ENCODE peak calls at places on chromosomes 7 and 10, in five cellular contexts. J, Q, X, N and H are unnamed samples.

GRCh38 chr7:37212526-37212925 is 236.1 kb downstream of the ELMO1 start:
- DNase-seq in J (no peak), N (peak; percentile 86), Q (peak; percentile 45), X (no peak), H (no peak)

GRCh38 chr10:33422779-33423520 is 88.5 kb upstream of the NRP1 start:
- DNase-seq in X (peak; percentile 52), Q (peak; percentile 45), N (peak; percentile 29), J (no peak), H (no peak)

GRCh38 chr10:18140149-18140956 is at the start of gene CACNB2:
- DNase-seq in Q (peak; percentile 60), N (peak; percentile 69), X (peak; percentile 15), J (no peak), H (no peak)

GRCh38 chr10:35204650-35205319 is 78.1 kb downstream of the CREM start:
- DNase-seq in N (peak; percentile 62), X (no peak), Q (no peak), J (no peak), H (no peak)

GRCh38 chr10:117374506-117375359 is 507 bp downstream of the PDZD8 start:
- DNase-seq in J (no peak), X (peak; percentile 44), N (peak; percentile 42), Q (peak; percentile 12), H (no peak)

GRCh38 chr7:960269-960871 is 5.9 kb upstream of the ADAP1 start:
- DNase-seq in N (no peak), Q (no peak), X (no peak), J (no peak), H (no peak)

GRCh38 chr7:12949060-12950045 is 261.9 kb downstream of the ARL4A start:
- DNase-seq in Q (no peak), J (no peak), N (peak; percentile 41), X (peak; percentile 66), H (no peak)

GRCh38 chr10:7410306-7410799 is 481 bp downstream of the SFMBT2 start:
- DNase-seq in X (no peak), Q (peak; percentile 9), J (no peak), N (peak; percentile 22), H (no peak)

GRCh38 chr10:127619550-127619949 is 70.4 kb downstream of the NPS start:
- DNase-seq in J (no peak), N (no peak), X (no peak), Q (no peak), H (no peak)

GRCh38 chr7:66921918-66922486 is 977 bp downstream of the TMEM248 start:
- DNase-seq in Q (no peak), N (no peak), X (no peak), J (no peak), H (no peak)

GRCh38 chr7:149753370-149754233 is 19.8 kb downstream of the ZNF467 start:
- DNase-seq in J (no peak), N (peak; percentile 34), X (peak; percentile 20), Q (peak; percentile 51), H (no peak)

GRCh38 chr10:34824870-34825269 is 9.8 kb upstream of the PARD3 start:
- DNase-seq in Q (no peak), X (no peak), J (no peak), N (no peak), H (no peak)

GRCh38 chr7:20754001-20754400 is 32.7 kb downstream of the SP8 start:
- DNase-seq in J (no peak), X (no peak), N (no peak), Q (no peak), H (no peak)

GRCh38 chr7:140679186-140679585 is 6.4 kb downstream of the ADCK2 start:
- DNase-seq in J (no peak), Q (no peak), N (no peak), X (no peak), H (no peak)

GRCh38 chr10:132596742-132597279 is 59.2 kb downstream of the INPP5A start:
- DNase-seq in N (no peak), Q (no peak), J (no peak), X (no peak), H (no peak)

GRCh38 chr7:50821457-50821977 is 38.8 kb upstream of the GRB10 start:
- DNase-seq in Q (peak; percentile 41), J (no peak), N (no peak), X (no peak), H (peak; percentile 25)

GRCh38 chr7:22291979-22292378 is 65.0 kb downstream of the RAPGEF5 start:
- DNase-seq in X (no peak), N (no peak), J (no peak), Q (no peak), H (no peak)

GRCh38 chr7:13181221-13181620 is 493.8 kb downstream of the ARL4A start:
- DNase-seq in N (peak; percentile 39), X (no peak), Q (peak; percentile 6), J (no peak), H (no peak)

GRCh38 chr7:68547794-68548193 is 1050.5 kb upstream of the AUTS2 start:
- DNase-seq in Q (no peak), N (no peak), J (no peak), X (no peak), H (no peak)

GRCh38 chr7:157634401-157635147 is 297.8 kb downstream of the DNAJB6 start:
- DNase-seq in Q (no peak), N (no peak), J (no peak), X (no peak), H (no peak)

GRCh38 chr7:145464287-145464686 is 628.4 kb upstream of the TPK1 start:
- DNase-seq in Q (no peak), J (no peak), X (no peak), N (no peak), H (no peak)

GRCh38 chr10:12728569-12728968 is 272.9 kb downstream of the CCDC3 start:
- DNase-seq in J (no peak), N (no peak), Q (peak; percentile 15), X (no peak), H (no peak)

GRCh38 chr7:108420482-108420908 is 35.7 kb downstream of the NRCAM start:
- DNase-seq in N (no peak), J (no peak), X (peak; percentile 16), Q (peak; percentile 49), H (no peak)

GRCh38 chr10:59362991-59363390 is 642 bp upstream of the FAM13C start:
- DNase-seq in N (peak; percentile 63), Q (peak; percentile 64), J (no peak), X (peak; percentile 57), H (no peak)

GRCh38 chr7:127387974-127388373 is 4.5 kb downstream of the ZNF800 start:
- DNase-seq in Q (no peak), X (no peak), J (no peak), N (no peak), H (no peak)

GRCh38 chr7:50393547-50394252 is 56.5 kb downstream of the FIGNL1 start:
- DNase-seq in N (no peak), X (no peak), J (no peak), Q (no peak), H (no peak)

GRCh38 chr7:26855421-26855820 is 9.0 kb downstream of the SKAP2 start:
- DNase-seq in Q (no peak), J (no peak), X (peak; percentile 55), N (peak; percentile 29), H (no peak)
- H3K4me3 ChIP-seq in Q (no peak overlapping the region), J (no peak overlapping the region), X (no peak overlapping the region), N (no peak overlapping the region), H (no peak overlapping the region)

DNA sequence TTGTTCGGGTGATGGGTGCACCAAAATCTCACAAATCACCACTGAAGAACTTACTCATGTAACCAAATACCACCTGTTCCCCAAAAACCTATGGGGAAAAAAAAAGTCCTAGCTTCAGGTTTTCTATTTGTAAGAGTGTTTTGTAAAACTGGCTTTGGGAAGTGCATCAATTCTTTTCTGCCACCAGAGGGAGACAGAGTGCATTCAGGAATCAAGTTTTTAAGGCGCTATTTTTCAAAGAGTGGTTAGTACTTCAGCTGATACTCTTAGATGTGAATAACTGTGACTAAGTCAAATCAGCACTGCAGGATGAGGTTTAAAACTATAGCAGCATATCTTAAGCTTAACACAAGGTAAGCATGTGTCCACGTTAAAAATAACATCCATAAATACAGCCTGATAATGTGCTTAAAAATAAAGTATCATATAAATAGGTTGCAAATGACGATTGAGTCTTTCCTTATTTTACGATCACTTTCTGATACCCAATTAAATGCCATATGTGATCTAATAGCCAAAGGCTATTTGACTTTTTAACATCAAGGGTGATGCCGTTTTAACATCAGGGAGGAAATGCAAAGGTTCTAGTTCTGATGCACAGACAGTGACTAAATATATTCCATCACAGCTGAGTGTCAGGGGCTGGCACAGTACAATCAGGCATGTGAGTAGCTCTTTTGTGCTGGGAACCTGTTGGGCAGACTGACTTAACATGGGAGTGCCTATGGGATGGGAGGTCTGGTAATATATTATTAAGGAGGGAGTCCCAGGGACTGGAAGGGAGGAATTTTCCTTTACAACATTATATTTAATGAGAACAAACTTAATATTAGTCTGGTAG is 10.6 kb upstream of the LYZL2 start:
- DNase-seq in J (no peak), Q (peak; percentile 80), N (peak; percentile 82), X (peak; percentile 72), H (peak; percentile 62)
- TF ChIP-seq CTCF in J (peak; percentile 71), Q (peak; percentile 87), N (peak; percentile 80), X (peak; percentile 85), H (peak; percentile 78)

GRCh38 chr7:135189221-135189662 is 18.7 kb upstream of the CYREN start:
- DNase-seq in N (no peak), J (no peak), X (no peak), Q (no peak), H (no peak)

GRCh38 chr7:135188298-135188984 is 17.9 kb upstream of the CYREN start:
- DNase-seq in X (no peak), Q (no peak), N (peak; percentile 24), J (no peak), H (no peak)

GRCh38 chr7:135185471-135186260 is 15.2 kb upstream of the CYREN start:
- DNase-seq in X (no peak), J (no peak), N (no peak), Q (no peak), H (no peak)

GRCh38 chr7:135186261-135186540 is 15.7 kb upstream of the CYREN start:
- DNase-seq in X (no peak), N (no peak), Q (no peak), J (no peak), H (no peak)

DNA sequence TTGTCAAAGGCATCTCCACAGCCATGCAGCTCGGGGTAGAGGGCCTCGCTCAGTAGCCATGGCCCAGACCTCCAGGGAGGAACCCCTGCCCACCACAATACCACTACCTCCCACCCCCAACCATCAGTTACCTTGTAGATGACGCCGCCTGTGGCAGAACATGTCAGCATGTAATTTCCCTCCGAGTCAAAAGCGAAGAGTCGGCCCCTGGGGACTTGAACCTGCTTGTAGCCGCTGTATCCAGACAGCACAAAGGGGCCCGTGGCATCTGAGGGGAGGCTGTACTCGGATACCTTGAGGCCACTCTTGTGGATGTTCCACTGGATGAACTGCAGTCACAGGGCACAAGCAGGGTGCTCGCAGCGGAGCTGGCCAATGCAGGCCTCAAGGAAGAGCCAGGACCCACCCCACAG is 16.3 kb upstream of the CYREN start:
- DNase-seq in X (no peak), N (no peak), J (no peak), Q (no peak), H (no peak)
- H3K4me3 ChIP-seq in X (no peak overlapping the region), N (no peak overlapping the region), J (no peak overlapping the region), Q (no peak overlapping the region), H (no peak overlapping the region)

GRCh38 chr10:128870830-128871597 is 596.0 kb upstream of the MGMT start:
- DNase-seq in Q (no peak), N (no peak), J (no peak), X (no peak), H (no peak)

GRCh38 chr10:128875030-128875744 is 591.9 kb upstream of the MGMT start:
- DNase-seq in N (peak; percentile 3), J (no peak), Q (peak; percentile 33), X (no peak), H (no peak)

GRCh38 chr10:128871671-128872231 is 595.3 kb upstream of the MGMT start:
- DNase-seq in Q (no peak), X (no peak), N (no peak), J (no peak), H (no peak)

GRCh38 chr10:128875955-128876354 is 591.1 kb upstream of the MGMT start:
- DNase-seq in J (no peak), X (no peak), N (peak; percentile 45), Q (peak; percentile 80), H (no peak)

GRCh38 chr10:128873408-128873807 is 593.6 kb upstream of the MGMT start:
- DNase-seq in X (no peak), Q (peak; percentile 53), N (peak; percentile 2), J (no peak), H (no peak)
- TF ChIP-seq CTCF in X (no peak), Q (no peak), N (no peak), J (no peak), H (no peak)